ENCODE peak calls at places on chromosomes 12 and 14, in ten cellular contexts. M, L, U, G, N, Q, P, B, Z and I are unnamed samples.
A peak's percentile ranks its signal among the peaks of the same experiment; 100 is the strongest.

GRCh38 chr14:35826952-35827416 is 846 bp downstream of the BRMS1L start:
- DNase-seq in Z (no peak), M (no peak), N (no peak), B (no peak), G (no peak), L (no peak), Q (no peak), U (no peak), P (no peak), I (no peak)

GRCh38 chr14:58977366-58977765 is 211.1 kb upstream of the DAAM1 start:
- DNase-seq in U (no peak), Q (no peak), N (no peak), B (peak; percentile 19), P (no peak), Z (peak; percentile 9), M (no peak), G (no peak), L (no peak), I (no peak)

GRCh38 chr12:110667671-110668070 is 21.2 kb downstream of the HVCN1 start:
- DNase-seq in L (no peak), P (no peak), U (no peak), B (no peak), M (no peak), Q (no peak), N (no peak), G (no peak), Z (no peak), I (no peak)

GRCh38 chr12:83110424-83110823 is 423.7 kb downstream of the TMTC2 start:
- DNase-seq in Z (no peak), N (no peak), P (no peak), B (no peak), G (no peak), U (no peak), M (no peak), L (no peak), Q (no peak), I (no peak)

GRCh38 chr12:69929125-69929524 is 104.1 kb downstream of the MYRFL start:
- DNase-seq in M (peak; percentile 48), P (no peak), B (no peak), Z (peak; percentile 15), G (no peak), U (peak; percentile 64), L (no peak), Q (no peak), N (peak; percentile 61), I (no peak)

GRCh38 chr14:68016243-68016914 is 196.8 kb downstream of the RAD51B start:
- DNase-seq in P (no peak), N (no peak), L (no peak), G (no peak), M (peak; percentile 60), Q (no peak), B (peak; percentile 75), Z (no peak), U (peak; percentile 38), I (peak; percentile 32)

GRCh38 chr14:105141486-105142281 is 26.9 kb downstream of the JAG2 start:
- DNase-seq in B (no peak), U (no peak), Q (no peak), P (no peak), N (no peak), M (no peak), Z (no peak), G (peak; percentile 68), L (no peak), I (no peak)

GRCh38 chr12:107875772-107876171 is 101.3 kb downstream of the ASCL4 start:
- DNase-seq in M (no peak), P (no peak), U (no peak), G (no peak), Z (no peak), N (no peak), L (no peak), Q (no peak), B (no peak), I (no peak)

GRCh38 chr12:7989827-7990491 is 42.6 kb upstream of the FOXJ2 start:
- DNase-seq in Z (no peak), G (no peak), B (no peak), U (no peak), L (peak; percentile 26), P (peak; percentile 57), M (no peak), Q (no peak), N (no peak), I (no peak)

GRCh38 chr12:121603581-121603980 is 22.7 kb upstream of the ORAI1 start:
- DNase-seq in N (no peak), Z (no peak), M (no peak), G (no peak), P (no peak), Q (no peak), L (no peak), U (no peak), B (no peak), I (no peak)

GRCh38 chr14:61860294-61860918 is 98.2 kb downstream of the SNAPC1 start:
- DNase-seq in P (peak; percentile 63), Z (peak; percentile 64), N (peak; percentile 23), G (no peak), U (peak; percentile 37), Q (peak; percentile 50), L (peak; percentile 40), M (peak; percentile 56), B (peak; percentile 37), I (peak; percentile 13)

DNA sequence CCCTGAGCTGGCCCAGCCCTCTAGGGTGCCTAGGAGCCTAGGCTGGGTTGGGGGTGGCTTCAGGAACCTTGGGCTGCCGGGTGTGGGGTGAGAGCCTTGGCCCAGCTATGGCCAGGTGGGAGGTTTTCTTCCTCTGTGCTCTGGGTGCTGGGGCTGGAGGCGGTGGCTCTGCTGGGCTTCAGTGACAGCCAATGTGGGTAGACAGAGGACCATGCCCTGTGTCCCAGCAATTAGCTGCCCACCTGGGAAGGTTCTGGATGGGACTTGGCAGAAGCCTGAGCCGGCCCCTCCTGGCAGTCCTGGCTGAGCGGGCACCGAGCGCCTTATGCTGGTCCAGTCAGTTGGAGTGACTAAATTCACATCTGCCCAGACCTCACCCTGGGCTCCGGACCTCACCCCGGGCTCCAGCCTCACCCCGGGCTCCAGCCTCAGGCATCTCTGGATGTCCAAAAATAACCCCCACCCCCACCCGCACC is 46.8 kb downstream of the CYP46A1 start:
- DNase-seq in P (no peak), B (no peak), L (no peak), G (peak; percentile 71), U (no peak), N (no peak), Q (no peak), M (no peak), Z (no peak), I (no peak)
- H3K4me3 ChIP-seq in P (no peak overlapping the region), B (no peak overlapping the region), L (no peak overlapping the region), G (no peak overlapping the region), U (no peak overlapping the region), N (no peak overlapping the region), Q (peak overlapping the region; percentile 88), M (no peak overlapping the region), Z (no peak overlapping the region), I (peak overlapping the region; percentile 45)

GRCh38 chr12:124397807-124398577 is 103.1 kb downstream of the RFLNA start:
- DNase-seq in G (no peak), U (no peak), Z (no peak), P (peak; percentile 59), L (no peak), N (no peak), Q (no peak), B (peak; percentile 60), M (peak; percentile 76), I (no peak)

GRCh38 chr12:124400124-124400523 is 105.2 kb downstream of the RFLNA start:
- DNase-seq in Q (no peak), N (no peak), G (no peak), B (no peak), L (no peak), P (no peak), U (no peak), M (no peak), Z (no peak), I (no peak)

GRCh38 chr12:124397399-124397679 is 102.4 kb downstream of the RFLNA start:
- DNase-seq in M (no peak), Z (no peak), G (no peak), B (no peak), Q (no peak), N (no peak), L (no peak), P (peak; percentile 82), U (no peak), I (no peak)

GRCh38 chr12:124399622-124400021 is 104.7 kb downstream of the RFLNA start:
- DNase-seq in N (no peak), U (no peak), P (peak; percentile 54), L (no peak), Q (peak; percentile 33), G (no peak), B (no peak), M (no peak), Z (no peak), I (no peak)

DNA sequence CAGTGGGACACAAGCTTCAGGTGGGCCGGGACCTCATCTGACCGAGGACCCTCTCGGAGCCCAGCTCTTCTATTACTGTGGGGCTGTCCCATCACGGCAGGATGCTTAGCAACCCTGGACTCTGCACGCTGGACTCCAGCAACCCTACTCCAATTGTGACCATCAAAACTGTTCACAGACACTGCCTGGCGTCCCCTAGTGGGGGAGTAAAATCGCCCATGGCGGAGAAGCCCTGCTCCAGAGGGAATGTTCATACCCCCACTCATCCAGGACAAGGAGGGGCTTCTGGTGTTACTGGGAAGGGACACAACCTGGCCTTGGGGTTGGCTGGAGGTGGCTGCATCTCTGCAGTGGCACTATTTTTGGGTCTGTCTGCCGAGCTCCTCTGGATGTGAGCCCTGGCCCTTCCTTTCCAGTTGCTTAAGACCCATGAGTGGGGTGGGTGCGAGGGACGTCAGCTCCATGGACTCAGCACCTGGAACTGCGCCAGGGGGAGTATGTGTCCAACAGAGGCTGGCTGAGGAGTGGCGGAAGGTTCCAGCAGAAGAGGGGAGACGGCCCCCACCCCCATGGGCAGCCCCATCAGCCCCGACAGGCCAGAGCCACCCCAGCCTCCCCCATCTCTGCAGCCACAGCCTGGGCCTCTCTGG is 103.8 kb downstream of the RFLNA start:
- DNase-seq in U (no peak), Q (no peak), M (peak; percentile 71), G (no peak), B (no peak), L (no peak), Z (no peak), N (no peak), P (peak; percentile 80), I (no peak)
- TF ChIP-seq CTCF in U (peak; percentile 27), Q (peak; percentile 13), M (peak; percentile 23), G (no peak), B (peak; percentile 21), L (no peak), Z (peak; percentile 40), N (no peak), P (no peak), I (peak; percentile 27)

DNA sequence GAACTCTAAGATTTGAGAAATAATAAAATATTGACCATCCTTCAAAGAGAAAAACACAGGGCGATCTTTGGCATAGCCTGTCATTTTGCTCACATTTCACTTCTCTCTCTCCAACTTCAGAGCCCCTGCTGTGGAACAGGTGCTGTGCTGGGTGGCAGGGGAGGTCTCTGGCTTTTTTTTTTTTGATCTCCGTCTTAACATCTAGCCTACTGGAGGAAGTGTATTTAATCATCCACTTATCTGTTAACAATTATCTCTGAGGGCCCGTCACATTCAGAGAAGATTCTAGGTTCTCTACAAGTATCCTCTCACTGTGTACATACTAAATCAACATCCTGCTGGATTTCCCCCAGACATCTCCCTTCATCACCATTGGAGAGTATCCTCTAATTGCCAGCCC is 34.1 kb downstream of the CHST11 start:
- DNase-seq in P (no peak), M (no peak), N (no peak), B (no peak), G (no peak), L (no peak), Z (no peak), Q (no peak), U (no peak), I (no peak)
- H3K4me3 ChIP-seq in P (no peak overlapping the region), M (no peak overlapping the region), N (no peak overlapping the region), B (no peak overlapping the region), G (no peak overlapping the region), L (no peak overlapping the region), Z (no peak overlapping the region), Q (no peak overlapping the region), U (no peak overlapping the region), I (no peak overlapping the region)

GRCh38 chr12:3314306-3314663 is 176.7 kb upstream of the PRMT8 start:
- DNase-seq in P (no peak), L (no peak), M (no peak), G (no peak), B (no peak), Q (no peak), U (no peak), N (no peak), Z (no peak), I (no peak)
- TF ChIP-seq CTCF in P (no peak), L (no peak), M (no peak), G (no peak), B (no peak), Q (no peak), U (no peak), N (no peak), Z (peak; percentile 32), I (no peak)